ENCODE peak calls at places on chromosomes 7 and 10, in seven cellular contexts. O is psoas muscle; I is heart right ventricle; J is CD8-positive, alpha-beta T cell; E is IMR-90; D is GM23248; P is HCT116. S is an unnamed sample. For H3K4me1, the result is how much of the 10 kb centered on the place peaks cover.

GRCh38 chr10:70622981-70623844 is 20.7 kb upstream of the PRF1 start:
- DNase-seq in O (no peak), I (no peak), J (no peak), E (no peak), D (peak), P (no peak), S (no peak)

GRCh38 chr7:29620531-29620930 is 56.9 kb downstream of the PRR15 start:
- DNase-seq in O (no peak), I (no peak), J (no peak), E (no peak), D (no peak), P (no peak), S (no peak)

GRCh38 chr7:3880221-3880935 is 579.3 kb downstream of the SDK1 start:
- DNase-seq in O (no peak), I (no peak), J (no peak), E (no peak), D (no peak), P (no peak), S (no peak)

GRCh38 chr10:125160856-125161569 is 650 bp upstream of the CTBP2 start:
- DNase-seq in O (peak), I (peak), J (no peak), E (peak), D (peak), P (peak), S (no peak)

GRCh38 chr10:16393271-16393858 is 43.4 kb upstream of the PTER start:
- DNase-seq in O (no peak), I (no peak), J (no peak), E (no peak), D (no peak), P (no peak), S (no peak)

GRCh38 chr7:33744293-33744692 is 161.0 kb upstream of the BMPER start:
- DNase-seq in O (no peak), I (no peak), J (no peak), E (peak), D (peak), P (peak), S (no peak)

GRCh38 chr7:15461576-15461975 is 100.2 kb downstream of the AGMO start:
- DNase-seq in O (no peak), I (no peak), J (no peak), E (peak), D (peak), P (no peak), S (no peak)

GRCh38 chr7:20219062-20219445 is 1.9 kb upstream of the MACC1 start:
- DNase-seq in O (no peak), I (no peak), J (no peak), E (no peak), D (no peak), P (no peak), S (no peak)

GRCh38 chr10:124025152-124025551 is 68.2 kb downstream of the CHST15 start:
- DNase-seq in O (no peak), I (no peak), J (no peak), E (no peak), D (no peak), P (no peak), S (no peak)

GRCh38 chr7:22720791-22721786 is 5.9 kb upstream of the IL6 start:
- DNase-seq in O (no peak), I (no peak), J (no peak), E (no peak), D (no peak), P (no peak), S (no peak)

GRCh38 chr7:106012935-106013439 is 49.9 kb downstream of the CDHR3 start:
- DNase-seq in O (no peak), I (no peak), J (no peak), E (peak), D (peak), P (no peak), S (no peak)

GRCh38 chr10:86079088-86079487 is 287.5 kb downstream of the GRID1 start:
- DNase-seq in O (no peak), I (no peak), J (no peak), E (no peak), D (peak), P (peak), S (no peak)

GRCh38 chr7:5557920-5558401 is 134.3 kb upstream of the TNRC18 start:
- DNase-seq in O (peak), I (peak), J (no peak), E (peak), D (peak), P (no peak), S (no peak)

GRCh38 chr10:32954080-32954479 is 4.0 kb downstream of the ITGB1 start:
- DNase-seq in O (no peak), I (no peak), J (no peak), E (no peak), D (no peak), P (no peak), S (no peak)

GRCh38 chr10:85213493-85213892 is 885.1 kb downstream of the CCSER2 start:
- DNase-seq in O (no peak), I (no peak), J (no peak), E (no peak), D (no peak), P (no peak), S (no peak)

GRCh38 chr10:59887006-59887405 is 19.4 kb downstream of the CCDC6 start:
- DNase-seq in O (no peak), I (no peak), J (no peak), E (peak), D (no peak), P (no peak), S (no peak)

GRCh38 chr10:52442576-52442975 is 128.5 kb downstream of the DKK1 start:
- DNase-seq in O (no peak), I (no peak), J (no peak), E (peak), D (peak), P (no peak), S (no peak)
- H3K4me1 ChIP-seq in O (under half), I (under half), J (under half), E (under half), D (under half), P (half or more), S (under half)

DNA sequence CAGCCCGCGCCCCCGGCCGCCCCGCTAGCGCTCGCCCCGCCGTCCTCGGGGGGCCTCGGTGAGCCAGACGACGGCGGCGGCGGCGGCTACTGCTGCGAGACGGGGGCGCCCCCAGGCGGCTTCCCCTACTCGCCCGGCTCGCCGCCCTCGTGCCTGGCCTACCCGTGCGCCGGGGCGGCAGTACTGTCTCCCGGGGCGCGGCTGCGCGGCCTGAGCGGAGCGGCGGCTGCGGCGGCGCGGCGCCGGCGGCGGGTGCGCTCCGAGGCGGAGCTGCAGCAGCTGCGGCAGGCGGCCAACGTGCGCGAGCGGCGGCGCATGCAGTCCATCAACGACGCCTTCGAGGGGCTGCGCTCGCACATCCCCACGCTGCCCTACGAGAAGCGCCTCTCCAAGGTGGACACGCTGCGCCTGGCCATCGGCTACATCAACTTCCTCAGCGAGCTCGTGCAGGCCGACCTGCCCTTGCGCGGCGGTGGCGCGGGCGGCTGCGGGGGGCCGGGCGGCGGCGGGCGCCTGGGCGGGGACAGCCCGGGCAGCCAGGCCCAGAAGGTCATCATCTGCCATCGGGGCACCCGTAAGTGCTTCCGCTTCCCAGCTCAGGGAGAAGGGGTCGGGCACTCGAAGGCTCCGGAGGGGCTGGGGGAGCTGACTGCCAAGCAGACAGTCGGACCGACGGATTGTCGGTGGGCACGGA is 776 bp downstream of the PTF1A start:
- DNase-seq in O (no peak), I (no peak), J (no peak), E (no peak), D (peak), P (no peak), S (no peak)
- H3K4me1 ChIP-seq in O (under half), I (under half), J (under half), E (under half), D (under half), P (under half), S (under half)

DNA sequence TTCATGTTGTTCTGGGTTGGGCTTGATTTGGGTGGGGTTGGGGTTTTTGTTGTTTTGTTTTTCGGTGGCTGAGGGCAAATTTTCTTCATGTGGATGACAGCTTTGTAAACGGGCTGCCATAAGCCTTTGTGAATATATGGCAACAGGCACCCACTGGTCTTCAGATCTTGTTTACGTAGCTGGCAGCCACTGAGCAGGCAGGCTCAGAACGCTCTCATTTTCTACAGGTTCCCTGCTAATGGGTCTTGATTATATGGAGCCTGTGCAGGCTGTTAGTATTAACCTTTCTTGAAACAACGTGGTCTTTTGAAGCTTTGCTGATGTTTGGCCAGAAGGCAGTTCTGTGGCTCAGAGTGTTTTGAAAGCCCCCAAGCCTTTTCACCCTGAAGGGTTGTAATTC is 199.7 kb downstream of the TNS3 start:
- DNase-seq in O (no peak), I (no peak), J (no peak), E (no peak), D (no peak), P (no peak), S (no peak)
- H3K4me1 ChIP-seq in O (under half), I (under half), J (under half), E (under half), D (under half), P (under half), S (under half)

GRCh38 chr10:110499796-110500514 is 2.2 kb downstream of the DUSP5 start:
- DNase-seq in O (no peak), I (no peak), J (no peak), E (peak), D (peak), P (no peak), S (no peak)

GRCh38 chr10:110502072-110502845 is 4.6 kb downstream of the DUSP5 start:
- DNase-seq in O (no peak), I (no peak), J (no peak), E (no peak), D (no peak), P (no peak), S (no peak)

GRCh38 chr10:110501142-110501937 is 3.6 kb downstream of the DUSP5 start:
- DNase-seq in O (peak), I (peak), J (peak), E (peak), D (peak), P (peak), S (no peak)

GRCh38 chr10:110498982-110499795 is 1.5 kb downstream of the DUSP5 start:
- DNase-seq in O (no peak), I (peak), J (peak), E (peak), D (peak), P (no peak), S (peak)

GRCh38 chr10:110500515-110500905 is 2.8 kb downstream of the DUSP5 start:
- DNase-seq in O (no peak), I (peak), J (no peak), E (peak), D (peak), P (no peak), S (no peak)
- H3K4me1 ChIP-seq in O (under half), I (half or more), J (half or more), E (under half), D (half or more), P (half or more), S (half or more)

GRCh38 chr10:79437111-79437814 is 8.2 kb downstream of the ZCCHC24 start:
- DNase-seq in O (no peak), I (no peak), J (no peak), E (peak), D (peak), P (no peak), S (no peak)

GRCh38 chr10:79438699-79439085 is 6.7 kb downstream of the ZCCHC24 start:
- DNase-seq in O (no peak), I (no peak), J (no peak), E (no peak), D (no peak), P (no peak), S (no peak)

GRCh38 chr10:79436850-79437103 is 8.6 kb downstream of the ZCCHC24 start:
- DNase-seq in O (no peak), I (no peak), J (no peak), E (no peak), D (no peak), P (no peak), S (no peak)

GRCh38 chr10:79436066-79436849 is 9.2 kb downstream of the ZCCHC24 start:
- DNase-seq in O (no peak), I (no peak), J (no peak), E (no peak), D (no peak), P (no peak), S (no peak)

DNA sequence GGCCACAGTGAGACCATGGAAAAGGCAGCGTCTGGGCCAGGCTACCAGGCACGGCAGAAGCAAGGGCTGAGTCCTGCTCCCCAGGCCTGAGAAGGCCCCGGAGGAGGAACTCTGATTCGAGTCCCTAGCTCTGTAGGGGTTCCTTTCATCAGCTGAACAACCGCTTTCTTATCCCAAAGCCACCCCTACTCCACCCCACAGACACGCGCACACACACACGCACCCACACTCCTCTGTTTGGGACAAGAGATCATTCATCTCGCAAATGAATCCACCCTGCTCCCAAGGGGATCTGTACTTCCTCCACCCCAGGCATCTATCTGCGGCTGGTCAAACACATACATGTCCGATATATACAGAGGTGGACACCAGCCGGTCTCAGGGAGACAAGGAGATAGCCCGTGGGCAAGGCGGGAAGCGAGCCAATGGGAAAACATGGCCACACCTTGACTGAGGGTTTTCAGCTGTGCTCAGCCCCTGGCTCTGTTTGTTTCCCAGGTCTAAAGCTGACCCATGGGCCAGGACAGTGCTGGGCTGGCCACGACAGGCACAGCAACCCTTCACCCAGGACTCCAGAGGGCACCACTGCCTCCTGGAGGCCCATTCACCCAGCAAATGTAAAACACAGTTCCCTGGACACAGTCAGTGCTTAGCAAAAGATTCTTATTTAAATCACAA is 7.3 kb downstream of the ZCCHC24 start:
- DNase-seq in O (no peak), I (no peak), J (no peak), E (no peak), D (peak), P (no peak), S (no peak)
- H3K4me1 ChIP-seq in O (half or more), I (half or more), J (under half), E (half or more), D (half or more), P (under half), S (under half)

GRCh38 chr7:43058271-43059066 is 54.0 kb upstream of the HECW1 start:
- DNase-seq in O (no peak), I (no peak), J (no peak), E (no peak), D (no peak), P (no peak), S (no peak)
- H3K4me1 ChIP-seq in O (under half), I (under half), J (under half), E (under half), D (under half), P (under half), S (under half)

GRCh38 chr10:49281461-49281860 is 17.5 kb upstream of the C10orf71 start:
- DNase-seq in O (no peak), I (no peak), J (no peak), E (no peak), D (no peak), P (no peak), S (no peak)
- H3K4me1 ChIP-seq in O (half or more), I (under half), J (under half), E (under half), D (under half), P (under half), S (under half)